ENCODE peak calls at places on chromosomes 7 and 10, in six cellular contexts. One of them, this sample, is unnamed.

GRCh38 chr7:155412416-155413253 is 45.3 kb upstream of the EN2 start:
- DNase-seq in left ventricle myocardium inferior: no peak
- DNase-seq in HT1080: peak
- DNase-seq in IMR-90: peak
- DNase-seq in NCI-H1930: peak
- DNase-seq in SW480: peak
- DNase-seq in this sample: no peak

GRCh38 chr10:113680172-113681111 is 730 bp downstream of the CASP7 start:
- DNase-seq in HT1080: peak
- DNase-seq in SW480: peak
- DNase-seq in IMR-90: peak
- DNase-seq in left ventricle myocardium inferior: peak
- DNase-seq in NCI-H1930: no peak
- DNase-seq in this sample: no peak

GRCh38 chr7:16708496-16708895 is 45.1 kb upstream of the TSPAN13 start:
- DNase-seq in SW480: no peak
- DNase-seq in HT1080: no peak
- DNase-seq in IMR-90: no peak
- DNase-seq in left ventricle myocardium inferior: no peak
- DNase-seq in NCI-H1930: no peak
- DNase-seq in this sample: no peak

GRCh38 chr7:17944720-17945119 is 4.4 kb upstream of the SNX13 start:
- DNase-seq in NCI-H1930: no peak
- DNase-seq in left ventricle myocardium inferior: no peak
- DNase-seq in HT1080: no peak
- DNase-seq in SW480: no peak
- DNase-seq in IMR-90: no peak
- DNase-seq in this sample: no peak

GRCh38 chr7:128236924-128237586 is 4.0 kb upstream of the LEP start:
- DNase-seq in IMR-90: peak
- DNase-seq in left ventricle myocardium inferior: no peak
- DNase-seq in HT1080: peak
- DNase-seq in SW480: peak
- DNase-seq in NCI-H1930: no peak
- DNase-seq in this sample: no peak

GRCh38 chr10:35400600-35401268 is 64.4 kb downstream of the CCNY start:
- DNase-seq in NCI-H1930: no peak
- DNase-seq in IMR-90: no peak
- DNase-seq in HT1080: no peak
- DNase-seq in SW480: no peak
- DNase-seq in left ventricle myocardium inferior: no peak
- DNase-seq in this sample: no peak

GRCh38 chr10:33055636-33056035 is 97.6 kb upstream of the ITGB1 start:
- DNase-seq in SW480: no peak
- DNase-seq in left ventricle myocardium inferior: no peak
- DNase-seq in IMR-90: peak
- DNase-seq in HT1080: peak
- DNase-seq in NCI-H1930: no peak
- DNase-seq in this sample: no peak

GRCh38 chr10:86289577-86289868 is 77.1 kb downstream of the GRID1 start:
- DNase-seq in HT1080: no peak
- DNase-seq in NCI-H1930: no peak
- DNase-seq in left ventricle myocardium inferior: no peak
- DNase-seq in SW480: no peak
- DNase-seq in IMR-90: no peak
- DNase-seq in this sample: no peak

GRCh38 chr10:23702977-23703414 is 264.1 kb downstream of the OTUD1 start:
- DNase-seq in IMR-90: peak
- DNase-seq in NCI-H1930: peak
- DNase-seq in SW480: peak
- DNase-seq in left ventricle myocardium inferior: peak
- DNase-seq in HT1080: peak
- DNase-seq in this sample: no peak

GRCh38 chr10:20084451-20084850 is 268.2 kb downstream of the PLXDC2 start:
- DNase-seq in left ventricle myocardium inferior: no peak
- DNase-seq in IMR-90: no peak
- DNase-seq in HT1080: no peak
- DNase-seq in NCI-H1930: no peak
- DNase-seq in SW480: no peak
- DNase-seq in this sample: no peak

GRCh38 chr7:74233655-74234280 is 20.4 kb downstream of the RFC2 start:
- DNase-seq in IMR-90: peak
- DNase-seq in SW480: no peak
- DNase-seq in NCI-H1930: no peak
- DNase-seq in HT1080: no peak
- DNase-seq in left ventricle myocardium inferior: no peak
- DNase-seq in this sample: no peak

GRCh38 chr7:142767861-142768260 is 2.9 kb upstream of the PRSS2 start:
- DNase-seq in NCI-H1930: no peak
- DNase-seq in IMR-90: no peak
- DNase-seq in left ventricle myocardium inferior: no peak
- DNase-seq in SW480: no peak
- DNase-seq in HT1080: no peak
- DNase-seq in this sample: no peak

GRCh38 chr10:124345521-124345920 is 73.2 kb downstream of the OAT start:
- DNase-seq in HT1080: no peak
- DNase-seq in left ventricle myocardium inferior: no peak
- DNase-seq in SW480: no peak
- DNase-seq in NCI-H1930: no peak
- DNase-seq in IMR-90: no peak
- DNase-seq in this sample: no peak

GRCh38 chr10:98429320-98430072 is 14.5 kb upstream of the PYROXD2 start:
- DNase-seq in IMR-90: no peak
- DNase-seq in HT1080: no peak
- DNase-seq in SW480: no peak
- DNase-seq in NCI-H1930: no peak
- DNase-seq in left ventricle myocardium inferior: no peak
- DNase-seq in this sample: no peak